ENCODE peak calls at places on chromosome 3, in four cellular contexts. Z, B, R and U are unnamed samples. For H3K4me1, the result is how much of the 10 kb centered on the place peaks cover.

GRCh38 chr3:55242921-55243320 is 244.2 kb downstream of the WNT5A start:
- DNase-seq in B (no peak), R (no peak), Z (no peak), U (no peak)

GRCh38 chr3:126464997-126465396 is 10.7 kb downstream of the ZXDC start:
- DNase-seq in Z (no peak), R (no peak), B (no peak), U (no peak)

GRCh38 chr3:25836579-25836978 is 46.7 kb downstream of the OXSM start:
- DNase-seq in B (no peak), Z (no peak), R (no peak), U (no peak)

GRCh38 chr3:188567478-188568195 is 413.7 kb downstream of the LPP start:
- DNase-seq in R (no peak), B (no peak), Z (no peak), U (no peak)

GRCh38 chr3:21216598-21216997 is 534.4 kb downstream of the ZNF385D start:
- DNase-seq in Z (no peak), B (no peak), R (no peak), U (no peak)

GRCh38 chr3:129768728-129769127 is 124.8 kb downstream of the TMCC1 start:
- DNase-seq in B (no peak), Z (no peak), R (no peak), U (no peak)

GRCh38 chr3:43180027-43180426 is 74.1 kb upstream of the POMGNT2 start:
- DNase-seq in B (peak), R (peak), Z (no peak), U (no peak)

GRCh38 chr3:61685755-61686154 is 124.4 kb downstream of the PTPRG start:
- DNase-seq in B (no peak), R (no peak), Z (no peak), U (no peak)

GRCh38 chr3:22594990-22595389 is 608.1 kb upstream of the UBE2E2 start:
- DNase-seq in B (no peak), Z (no peak), R (no peak), U (no peak)

GRCh38 chr3:197317250-197317963 is 19.0 kb upstream of the DLG1 start:
- DNase-seq in Z (no peak), R (peak), B (no peak), U (peak)

GRCh38 chr3:141454906-141455602 is 31.8 kb upstream of the RASA2 start:
- DNase-seq in B (no peak), Z (no peak), R (peak), U (peak)

GRCh38 chr3:126550488-126551051 is 8.2 kb downstream of the C3orf22 start:
- DNase-seq in R (no peak), B (peak), Z (peak), U (peak)

GRCh38 chr3:39150170-39150802 is 3.1 kb downstream of the CSRNP1 start:
- DNase-seq in R (no peak), B (peak), Z (no peak), U (no peak)

GRCh38 chr3:102488316-102488715 is 53.5 kb downstream of the ZPLD1 start:
- DNase-seq in B (no peak), R (no peak), Z (no peak), U (no peak)

GRCh38 chr3:48107227-48107626 is 81.0 kb downstream of the CDC25A start:
- DNase-seq in B (no peak), R (no peak), Z (no peak), U (no peak)

GRCh38 chr3:45817788-45818523 is 21.6 kb upstream of the SLC6A20 start:
- DNase-seq in R (peak), B (peak), Z (no peak), U (no peak)

GRCh38 chr3:46566040-46566631 is at the start of gene LRRC2:
- DNase-seq in Z (no peak), R (peak), B (peak), U (peak)

GRCh38 chr3:88149146-88149515 is 628 bp upstream of the C3orf38 start:
- DNase-seq in R (no peak), Z (peak), B (no peak), U (peak)

GRCh38 chr3:123818921-123819429 is 65.2 kb downstream of the MYLK start:
- DNase-seq in B (no peak), Z (no peak), R (peak), U (peak)

GRCh38 chr3:193225726-193226125 is 15.3 kb upstream of the PLAAT1 start:
- DNase-seq in R (no peak), B (no peak), Z (no peak), U (no peak)

GRCh38 chr3:176739169-176739568 is 458.1 kb downstream of the TBL1XR1 start:
- DNase-seq in B (no peak), Z (no peak), R (peak), U (no peak)

GRCh38 chr3:128709506-128710210 is 16.3 kb upstream of the RAB7A start:
- DNase-seq in Z (no peak), B (no peak), R (no peak), U (no peak)

GRCh38 chr3:114155370-114155821 is 23.5 kb downstream of the DRD3 start:
- DNase-seq in R (peak), B (peak), Z (no peak), U (no peak)

GRCh38 chr3:187739125-187739560 is 6.1 kb downstream of the BCL6 start:
- DNase-seq in Z (no peak), B (peak), R (no peak), U (no peak)

GRCh38 chr3:152403632-152404066 is 134.9 kb downstream of the MBNL1 start:
- DNase-seq in R (peak), Z (peak), B (peak), U (no peak)

GRCh38 chr3:21954709-21955108 is 203.7 kb upstream of the ZNF385D start:
- DNase-seq in B (no peak), R (peak), Z (no peak), U (no peak)

GRCh38 chr3:42665050-42665878 is 11.8 kb downstream of the ZBTB47 start:
- DNase-seq in R (no peak), Z (no peak), B (no peak), U (no peak)

GRCh38 chr3:57512174-57512573 is 32.0 kb downstream of the DNAH12 start:
- DNase-seq in B (no peak), R (peak), Z (no peak), U (no peak)

DNA sequence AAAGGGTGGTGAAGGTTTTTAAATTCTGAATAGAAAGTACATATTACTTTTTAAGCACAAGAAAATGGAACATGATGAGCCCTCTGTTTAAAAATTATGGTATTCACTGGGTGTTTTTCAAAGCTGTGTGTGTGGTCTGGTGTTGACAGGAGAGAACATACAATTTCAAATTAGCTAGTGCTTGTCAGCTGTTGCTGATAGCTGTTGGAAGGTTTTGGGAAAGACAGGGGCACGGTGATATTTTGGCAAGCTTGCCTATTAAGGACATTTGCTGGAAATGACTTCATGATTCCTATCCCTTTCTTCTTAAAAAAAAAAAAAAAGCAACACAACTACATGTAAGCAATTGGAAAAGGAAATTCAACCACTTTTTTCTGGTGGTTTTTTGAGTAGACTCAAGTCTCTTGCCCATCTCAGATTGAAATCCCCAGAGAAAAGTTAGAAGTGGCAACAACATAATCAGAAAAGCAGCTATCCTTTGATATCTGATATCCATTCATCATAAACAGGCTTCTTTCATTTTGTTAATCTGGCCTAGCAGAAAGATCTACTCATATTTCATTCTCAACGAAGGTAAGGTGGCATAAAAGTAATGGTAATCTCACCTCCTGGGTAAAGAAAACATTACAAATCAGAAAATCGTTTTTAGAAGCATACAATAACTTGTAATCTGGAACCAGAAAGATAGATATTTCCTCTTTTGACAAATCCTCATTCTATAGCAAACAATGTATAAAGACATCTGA is 130.0 kb downstream of the RBMS3 start:
- DNase-seq in B (no peak), R (no peak), Z (no peak), U (peak)
- H3K4me1 ChIP-seq in B (half or more), R (under half), Z (under half), U (half or more)

GRCh38 chr3:13045904-13046568 is 27.2 kb downstream of the IQSEC1 start:
- DNase-seq in R (no peak), Z (no peak), B (no peak), U (no peak)

GRCh38 chr3:13043656-13044055 is 29.6 kb downstream of the IQSEC1 start:
- DNase-seq in R (no peak), B (no peak), Z (no peak), U (no peak)

GRCh38 chr3:13046569-13047279 is 26.5 kb downstream of the IQSEC1 start:
- DNase-seq in B (no peak), R (no peak), Z (no peak), U (no peak)

GRCh38 chr3:13044496-13045244 is 28.6 kb downstream of the IQSEC1 start:
- DNase-seq in Z (no peak), B (no peak), R (no peak), U (no peak)

GRCh38 chr3:13045245-13045903 is 27.9 kb downstream of the IQSEC1 start:
- DNase-seq in R (no peak), Z (no peak), B (no peak), U (no peak)
- H3K4me1 ChIP-seq in R (under half), Z (under half), B (under half), U (under half)

DNA sequence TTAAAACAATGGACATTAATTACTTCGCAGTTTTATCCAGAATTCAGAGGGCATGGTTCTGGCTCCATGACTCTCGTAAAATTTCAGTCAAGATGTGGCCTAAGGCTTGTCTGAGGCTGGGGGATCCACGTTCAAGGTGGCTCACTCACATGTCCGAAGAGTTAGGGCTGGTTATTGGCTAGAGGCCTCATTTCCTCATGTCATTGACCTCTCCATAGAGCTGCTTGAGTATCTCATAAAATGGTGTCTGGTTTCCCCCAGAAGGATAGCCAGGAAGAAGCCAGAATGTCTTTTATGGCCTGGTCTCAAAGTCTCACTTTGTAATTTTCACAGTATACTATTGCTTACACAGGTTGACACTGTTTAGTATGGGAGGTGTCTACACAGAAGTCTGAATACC is 67.3 kb upstream of the DCBLD2 start:
- DNase-seq in Z (no peak), R (no peak), B (no peak), U (no peak)
- H3K4me1 ChIP-seq in Z (under half), R (under half), B (under half), U (under half)

DNA sequence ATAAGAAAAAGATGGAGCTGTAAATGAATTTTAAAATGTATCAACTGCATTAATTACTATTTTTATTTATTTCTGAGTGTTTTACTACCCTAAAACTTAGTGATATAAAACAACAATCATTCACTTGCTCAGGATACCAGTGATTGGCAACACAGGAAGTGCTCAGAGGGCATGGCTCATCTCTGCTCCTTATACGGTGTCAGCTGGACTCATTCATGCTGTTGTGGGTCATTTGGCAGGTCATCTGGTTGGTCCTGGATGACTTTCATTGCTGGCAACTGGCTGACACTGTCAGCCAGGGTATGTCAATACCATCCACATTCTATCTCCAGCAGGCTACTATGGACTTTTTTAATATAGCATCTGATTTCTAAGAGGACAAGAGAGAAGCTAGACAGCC is 689.6 kb upstream of the NECTIN3 start:
- DNase-seq in R (no peak), B (no peak), Z (no peak), U (no peak)
- H3K4me1 ChIP-seq in R (under half), B (under half), Z (under half), U (under half)

GRCh38 chr3:157120071-157120892 is 39.7 kb downstream of the CCNL1 start:
- DNase-seq in B (no peak), Z (no peak), R (no peak), U (no peak)
- H3K4me1 ChIP-seq in B (under half), Z (under half), R (under half), U (under half)

DNA sequence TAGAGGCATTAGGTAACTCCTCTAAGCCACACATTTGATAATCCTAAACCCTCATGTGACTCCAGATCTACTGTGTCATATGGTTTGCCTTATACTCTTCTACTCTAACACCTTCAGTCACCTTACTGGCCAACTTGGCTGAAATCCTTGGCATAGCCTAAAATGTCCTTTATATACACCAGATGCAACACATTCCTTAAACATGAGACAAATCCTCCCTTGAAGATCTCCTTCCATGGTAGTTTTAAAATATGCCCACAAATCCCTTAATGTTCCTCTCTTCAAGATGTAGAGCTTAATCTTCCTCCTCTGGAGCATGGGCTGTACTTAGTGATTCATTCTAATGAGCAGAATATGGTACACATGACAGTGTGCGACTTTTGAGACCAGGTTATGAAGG is 238.9 kb downstream of the SUCLG2 start:
- DNase-seq in R (no peak), Z (no peak), B (no peak), U (no peak)
- H3K4me1 ChIP-seq in R (under half), Z (under half), B (under half), U (under half)

GRCh38 chr3:150762662-150763121 is 277 bp downstream of the SIAH2 start:
- DNase-seq in R (no peak), B (no peak), Z (no peak), U (peak)
- H3K4me1 ChIP-seq in R (under half), B (under half), Z (under half), U (under half)